ENCODE peak calls at places on chromosomes 1 and 21, in nine cellular contexts. E, S, A, R, G, V, M, H and Z are unnamed samples.

GRCh38 chr1:193581338-193581737 is 394.9 kb upstream of the B3GALT2 start:
- DNase-seq in E (peak), S (no peak), A (no peak), R (no peak), G (no peak), V (no peak), M (no peak), H (no peak), Z (no peak)

GRCh38 chr1:16112558-16113555 is 39.4 kb upstream of the FAM131C start:
- DNase-seq in E (no peak), S (no peak), A (no peak), R (no peak), G (peak), V (no peak), M (no peak), H (peak), Z (peak)

GRCh38 chr1:232385221-232385620 is 244.7 kb downstream of the SIPA1L2 start:
- DNase-seq in E (no peak), S (no peak), A (no peak), R (no peak), G (peak), V (no peak), M (peak), H (no peak), Z (no peak)

GRCh38 chr1:215566556-215567490 is at the start of gene KCTD3:
- DNase-seq in E (peak), S (peak), A (peak), R (peak), G (peak), V (peak), M (peak), H (peak), Z (peak)

GRCh38 chr1:23178931-23179330 is 10.3 kb upstream of the LUZP1 start:
- DNase-seq in E (no peak), S (no peak), A (peak), R (no peak), G (peak), V (peak), M (no peak), H (peak), Z (no peak)

GRCh38 chr1:245380790-245381535 is 226.2 kb downstream of the KIF26B start:
- DNase-seq in E (no peak), S (no peak), A (no peak), R (no peak), G (no peak), V (no peak), M (no peak), H (peak), Z (no peak)

GRCh38 chr1:20223106-20223505 is 36.8 kb upstream of the PLA2G2C start:
- DNase-seq in E (no peak), S (no peak), A (no peak), R (no peak), G (no peak), V (no peak), M (no peak), H (no peak), Z (no peak)

GRCh38 chr1:9629445-9630201 is 21.9 kb upstream of the PIK3CD start:
- DNase-seq in E (peak), S (peak), A (no peak), R (peak), G (no peak), V (peak), M (no peak), H (no peak), Z (no peak)

GRCh38 chr1:59142663-59143487 is 154.0 kb upstream of the FGGY start:
- DNase-seq in E (no peak), S (no peak), A (peak), R (no peak), G (peak), V (no peak), M (peak), H (peak), Z (no peak)

GRCh38 chr1:230426246-230427101 is at the start of gene PGBD5:
- DNase-seq in E (peak), S (peak), A (peak), R (peak), G (peak), V (peak), M (peak), H (peak), Z (peak)

GRCh38 chr1:226568077-226568831 is 19.7 kb downstream of the STUM start:
- DNase-seq in E (no peak), S (no peak), A (peak), R (no peak), G (peak), V (no peak), M (no peak), H (peak), Z (no peak)

GRCh38 chr1:111625263-111625662 is 5.7 kb downstream of the RAP1A start:
- DNase-seq in E (no peak), S (no peak), A (no peak), R (no peak), G (no peak), V (no peak), M (no peak), H (no peak), Z (no peak)

GRCh38 chr1:241639653-241640148 is 468 bp downstream of the CHML start:
- DNase-seq in E (peak), S (peak), A (peak), R (peak), G (peak), V (no peak), M (peak), H (peak), Z (peak)

GRCh38 chr1:31155216-31155806 is 84.4 kb downstream of the NKAIN1 start:
- DNase-seq in E (peak), S (peak), A (peak), R (peak), G (peak), V (peak), M (peak), H (peak), Z (peak)

GRCh38 chr1:187691439-187691838 is 862.7 kb downstream of the PLA2G4A start:
- DNase-seq in E (no peak), S (no peak), A (peak), R (no peak), G (peak), V (no peak), M (peak), H (no peak), Z (no peak)

GRCh38 chr1:91697322-91698260 is 188.4 kb downstream of the TGFBR3 start:
- DNase-seq in E (no peak), S (no peak), A (no peak), R (no peak), G (peak), V (no peak), M (peak), H (no peak), Z (no peak)

GRCh38 chr21:15379776-15380175 is 315.0 kb upstream of the NRIP1 start:
- DNase-seq in E (no peak), S (no peak), A (no peak), R (no peak), G (peak), V (no peak), M (no peak), H (no peak), Z (no peak)

GRCh38 chr1:56360021-56360420 is 219.3 kb downstream of the PLPP3 start:
- DNase-seq in E (no peak), S (no peak), A (no peak), R (no peak), G (no peak), V (no peak), M (no peak), H (no peak), Z (no peak)

GRCh38 chr21:31426235-31426797 is 82.3 kb upstream of the TIAM1 start:
- DNase-seq in E (no peak), S (no peak), A (no peak), R (no peak), G (no peak), V (no peak), M (no peak), H (no peak), Z (no peak)

GRCh38 chr1:157000686-157001085 is 44.9 kb downstream of the ARHGEF11 start:
- DNase-seq in E (no peak), S (no peak), A (no peak), R (no peak), G (no peak), V (no peak), M (no peak), H (no peak), Z (no peak)

GRCh38 chr1:2290595-2291510 is 62.7 kb downstream of the SKI start:
- DNase-seq in E (peak), S (peak), A (no peak), R (peak), G (peak), V (peak), M (peak), H (no peak), Z (no peak)

GRCh38 chr1:201536542-201536941 is 2.4 kb upstream of the NAV1 start:
- DNase-seq in E (no peak), S (peak), A (peak), R (no peak), G (peak), V (no peak), M (peak), H (no peak), Z (no peak)

GRCh38 chr1:174448964-174449363 is 1.2 kb downstream of the GPR52 start:
- DNase-seq in E (no peak), S (no peak), A (no peak), R (no peak), G (peak), V (no peak), M (no peak), H (no peak), Z (no peak)

GRCh38 chr1:27527223-27527856 is 37.4 kb upstream of the WASF2 start:
- DNase-seq in E (peak), S (peak), A (peak), R (no peak), G (peak), V (peak), M (no peak), H (peak), Z (peak)

GRCh38 chr1:27981146-27981545 is 21.4 kb downstream of the XKR8 start:
- DNase-seq in E (no peak), S (no peak), A (no peak), R (no peak), G (no peak), V (no peak), M (no peak), H (no peak), Z (no peak)

GRCh38 chr1:222547944-222548671 is at the start of gene HHIPL2:
- DNase-seq in E (no peak), S (no peak), A (peak), R (no peak), G (peak), V (no peak), M (peak), H (peak), Z (no peak)

GRCh38 chr1:190560161-190560681 is 82.6 kb upstream of the BRINP3 start:
- DNase-seq in E (no peak), S (no peak), A (no peak), R (no peak), G (no peak), V (no peak), M (no peak), H (no peak), Z (no peak)

GRCh38 chr21:46394819-46395152 is 63.9 kb upstream of the DIP2A start:
- DNase-seq in E (no peak), S (peak), A (no peak), R (no peak), G (no peak), V (no peak), M (no peak), H (no peak), Z (no peak)

DNA sequence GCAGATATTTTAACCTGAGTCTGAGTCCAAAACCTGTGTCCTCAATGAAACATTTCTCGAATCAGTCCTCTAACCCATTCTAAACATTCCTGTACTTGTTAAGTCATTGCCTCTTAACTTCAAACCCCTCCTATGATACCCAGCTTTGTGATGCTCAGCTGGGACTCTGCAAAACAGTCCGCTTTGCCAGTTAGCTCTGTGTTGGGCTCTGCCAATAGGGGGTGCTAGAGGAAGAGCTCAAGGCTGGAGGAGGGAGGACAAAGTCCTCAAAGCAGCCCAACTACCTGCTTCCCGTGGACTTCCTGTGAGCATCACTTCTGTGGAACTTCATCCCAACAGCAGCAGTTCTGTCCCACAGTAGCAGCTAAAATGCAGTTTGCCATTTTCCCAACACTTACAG is 38.1 kb upstream of the SYT14 start:
- DNase-seq in E (no peak), S (no peak), A (peak), R (no peak), G (no peak), V (no peak), M (peak), H (peak), Z (no peak)
- TF ChIP-seq CTCF in E (no peak), S (no peak), A (peak), R (no peak), G (peak), V (no peak), M (peak), H (peak), Z (peak)

GRCh38 chr1:12049625-12050024 is 13.5 kb upstream of the TNFRSF8 start:
- DNase-seq in E (no peak), S (no peak), A (no peak), R (no peak), G (no peak), V (no peak), M (no peak), H (peak), Z (no peak)
- TF ChIP-seq CTCF in E (no peak), S (no peak), A (no peak), R (no peak), G (no peak), V (peak), M (no peak), H (no peak), Z (peak)

GRCh38 chr1:109792056-109792831 is 28.5 kb upstream of the EPS8L3 start:
- DNase-seq in E (peak), S (peak), A (peak), R (peak), G (peak), V (no peak), M (peak), H (peak), Z (peak)
- TF ChIP-seq CTCF in E (peak), S (no peak), A (peak), R (no peak), G (peak), V (no peak), M (no peak), H (peak), Z (no peak)

GRCh38 chr21:39690454-39690853 is 54.5 kb upstream of the IGSF5 start:
- DNase-seq in E (no peak), S (no peak), A (no peak), R (no peak), G (no peak), V (no peak), M (no peak), H (no peak), Z (no peak)
- TF ChIP-seq CTCF in E (no peak), S (no peak), A (no peak), R (no peak), G (no peak), V (no peak), M (no peak), H (peak), Z (no peak)

GRCh38 chr1:165494949-165495810 is 48.6 kb upstream of the LRRC52 start:
- DNase-seq in E (no peak), S (no peak), A (no peak), R (no peak), G (no peak), V (no peak), M (no peak), H (no peak), Z (no peak)
- TF ChIP-seq CTCF in E (no peak), S (no peak), A (no peak), R (no peak), G (no peak), V (no peak), M (no peak), H (no peak), Z (no peak)

DNA sequence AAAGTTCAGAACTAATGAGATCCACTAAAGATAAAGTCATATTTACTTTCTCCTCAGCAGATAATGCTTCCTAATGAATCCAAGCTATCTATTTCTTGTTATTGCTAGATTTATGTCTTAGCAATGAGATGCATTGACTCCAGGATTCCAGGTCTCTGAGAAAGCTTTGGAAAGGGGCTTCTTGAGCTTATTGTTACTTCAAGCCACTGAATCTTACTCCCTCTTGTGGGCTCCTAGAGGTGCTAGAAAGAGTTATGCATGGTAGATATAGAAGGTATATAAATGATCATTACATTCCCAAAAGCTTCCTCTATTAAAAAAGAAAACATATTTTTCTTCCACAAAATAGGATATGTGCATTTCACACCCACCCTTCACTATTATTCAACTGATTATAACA is 246.4 kb upstream of the ADAMTS5 start:
- DNase-seq in E (no peak), S (no peak), A (no peak), R (no peak), G (peak), V (no peak), M (peak), H (peak), Z (no peak)
- TF ChIP-seq CTCF in E (peak), S (no peak), A (no peak), R (no peak), G (peak), V (no peak), M (no peak), H (peak), Z (peak)

GRCh38 chr21:23968722-23969647 is 1638.3 kb downstream of the MRPL39 start:
- DNase-seq in E (no peak), S (no peak), A (peak), R (no peak), G (no peak), V (peak), M (peak), H (peak), Z (peak)
- TF ChIP-seq CTCF in E (peak), S (no peak), A (no peak), R (peak), G (peak), V (peak), M (peak), H (peak), Z (peak)